ENCODE peak calls at places on chromosomes 7 and 10, in five cellular contexts. F, Z, K, W and C are unnamed samples.
A peak's percentile ranks its signal among the peaks of the same experiment; 100 is the strongest.

GRCh38 chr7:54992876-54993490 is 25.8 kb upstream of the EGFR start:
- DNase-seq in K (no peak), F (no peak), W (no peak), Z (no peak), C (no peak)

GRCh38 chr7:71637578-71637977 is 505.6 kb downstream of the GALNT17 start:
- DNase-seq in K (peak; percentile 92), F (no peak), Z (no peak), W (no peak), C (peak; percentile 59)

GRCh38 chr10:120806081-120806480 is 45.1 kb upstream of the WDR11 start:
- DNase-seq in W (no peak), Z (no peak), F (no peak), K (no peak), C (no peak)

GRCh38 chr7:102974366-102975236 is 61.8 kb downstream of the LRRC17 start:
- DNase-seq in Z (no peak), F (no peak), K (no peak), W (no peak), C (no peak)

GRCh38 chr10:11698691-11699545 is 43.3 kb upstream of the ECHDC3 start:
- DNase-seq in Z (no peak), K (no peak), W (no peak), F (peak; percentile 68), C (no peak)

GRCh38 chr7:100400656-100401055 is 27.4 kb downstream of the PILRA start:
- DNase-seq in Z (peak; percentile 37), F (no peak), W (no peak), K (peak; percentile 79), C (peak; percentile 63)

GRCh38 chr7:148395990-148396716 is 194.4 kb upstream of the C7orf33 start:
- DNase-seq in F (no peak), Z (no peak), K (no peak), W (no peak), C (no peak)

GRCh38 chr7:128137096-128137655 is 103.9 kb upstream of the LEP start:
- DNase-seq in W (peak; percentile 39), Z (no peak), F (no peak), K (no peak), C (no peak)

GRCh38 chr7:74604326-74605020 is 53.0 kb upstream of the GTF2I start:
- DNase-seq in F (no peak), W (no peak), K (peak; percentile 30), Z (no peak), C (no peak)

GRCh38 chr7:121395494-121395960 is 581 bp downstream of the FAM3C start:
- DNase-seq in W (no peak), F (no peak), K (peak; percentile 40), Z (no peak), C (no peak)